ENCODE peak calls at places on chromosomes 2 and 18, in ten cellular contexts. M, O, Y, A, Z, T, F, L, V and S are unnamed samples.

GRCh38 chr2:118169359-118170005 is 81.2 kb downstream of the INSIG2 start:
- DNase-seq in M (peak; percentile 16), O (peak; percentile 44), Y (no peak), A (no peak), Z (no peak), T (no peak), F (no peak), L (no peak), V (no peak), S (peak; percentile 6)

GRCh38 chr18:57807336-57808117 is 4.4 kb upstream of the ATP8B1 start:
- DNase-seq in M (no peak), O (no peak), Y (no peak), A (no peak), Z (no peak), T (peak; percentile 53), F (peak; percentile 81), L (no peak), V (no peak), S (no peak)

GRCh38 chr2:37472959-37473358 is 128.5 kb downstream of the QPCT start:
- DNase-seq in M (no peak), O (no peak), Y (no peak), A (peak; percentile 64), Z (no peak), T (peak; percentile 84), F (peak; percentile 64), L (no peak), V (no peak), S (no peak)

GRCh38 chr2:76478636-76479035 is 767.9 kb upstream of the GCFC2 start:
- DNase-seq in M (no peak), O (no peak), Y (no peak), A (peak; percentile 60), Z (no peak), T (no peak), F (no peak), L (no peak), V (no peak), S (no peak)

GRCh38 chr2:188940171-188940570 is 34.0 kb upstream of the COL3A1 start:
- DNase-seq in M (no peak), O (no peak), Y (no peak), A (no peak), Z (no peak), T (no peak), F (peak; percentile 49), L (no peak), V (no peak), S (no peak)

GRCh38 chr2:217433522-217433921 is 569.3 kb downstream of the TNS1 start:
- DNase-seq in M (no peak), O (no peak), Y (no peak), A (no peak), Z (no peak), T (no peak), F (no peak), L (no peak), V (no peak), S (no peak)

GRCh38 chr2:45909677-45910191 is 258.3 kb downstream of the PRKCE start:
- DNase-seq in M (no peak), O (no peak), Y (no peak), A (no peak), Z (no peak), T (no peak), F (peak; percentile 27), L (no peak), V (peak; percentile 71), S (peak; percentile 52)

GRCh38 chr2:168734199-168734746 is 68.2 kb upstream of the NOSTRIN start:
- DNase-seq in M (no peak), O (peak; percentile 31), Y (no peak), A (no peak), Z (no peak), T (no peak), F (no peak), L (no peak), V (no peak), S (no peak)

GRCh38 chr2:1593371-1594205 is 150.7 kb downstream of the PXDN start:
- DNase-seq in M (no peak), O (peak; percentile 46), Y (no peak), A (peak; percentile 40), Z (peak; percentile 65), T (peak; percentile 79), F (peak; percentile 97), L (no peak), V (no peak), S (peak; percentile 72)

GRCh38 chr18:48777026-48777736 is 173.6 kb downstream of the SMAD7 start:
- DNase-seq in M (peak; percentile 69), O (peak; percentile 53), Y (peak; percentile 79), A (peak; percentile 54), Z (no peak), T (no peak), F (peak; percentile 45), L (peak; percentile 56), V (peak; percentile 93), S (no peak)

GRCh38 chr2:114122861-114123391 is 233.0 kb downstream of the ACTR3 start:
- DNase-seq in M (no peak), O (no peak), Y (no peak), A (no peak), Z (no peak), T (no peak), F (no peak), L (no peak), V (no peak), S (no peak)

GRCh38 chr18:11990541-11990940 is 9.2 kb downstream of the IMPA2 start:
- DNase-seq in M (no peak), O (no peak), Y (no peak), A (no peak), Z (no peak), T (no peak), F (no peak), L (no peak), V (no peak), S (no peak)

GRCh38 chr2:239893236-239893515 is 132.0 kb downstream of the NDUFA10 start:
- DNase-seq in M (no peak), O (no peak), Y (no peak), A (no peak), Z (no peak), T (no peak), F (no peak), L (no peak), V (no peak), S (no peak)

GRCh38 chr2:239465017-239466001 is 64.5 kb upstream of the HDAC4 start:
- DNase-seq in M (no peak), O (peak; percentile 69), Y (no peak), A (no peak), Z (no peak), T (peak; percentile 13), F (peak; percentile 8), L (no peak), V (no peak), S (peak; percentile 60)

GRCh38 chr2:168639501-168639900 is 162.9 kb upstream of the NOSTRIN start:
- DNase-seq in M (no peak), O (peak; percentile 70), Y (no peak), A (no peak), Z (peak; percentile 81), T (peak; percentile 79), F (peak; percentile 83), L (no peak), V (no peak), S (peak; percentile 28)

GRCh38 chr2:18626958-18627650 is 37.7 kb upstream of the NT5C1B start:
- DNase-seq in M (no peak), O (no peak), Y (no peak), A (no peak), Z (no peak), T (peak; percentile 30), F (no peak), L (no peak), V (no peak), S (peak; percentile 19)

GRCh38 chr2:173134703-173135102 is 59.1 kb downstream of the MAP3K20 start:
- DNase-seq in M (no peak), O (no peak), Y (no peak), A (no peak), Z (no peak), T (no peak), F (no peak), L (no peak), V (no peak), S (peak; percentile 75)

GRCh38 chr18:63336366-63337099 is 17.0 kb upstream of the BCL2 start:
- DNase-seq in M (no peak), O (no peak), Y (no peak), A (no peak), Z (peak; percentile 83), T (peak; percentile 90), F (peak; percentile 89), L (no peak), V (no peak), S (peak; percentile 97)